ENCODE peak calls at places on chromosomes 7 and 10, in eight cellular contexts. G, T, N, J, Y, C, Q and P are unnamed samples.

GRCh38 chr10:102776779-102777417 is 33.1 kb downstream of the WBP1L start:
- DNase-seq in Q (peak; percentile 99), G (no peak), N (peak; percentile 92), J (peak; percentile 90), T (peak; percentile 96), Y (peak; percentile 85), C (peak; percentile 57), P (no peak)

GRCh38 chr10:15469066-15469465 is 98.0 kb upstream of the FAM171A1 start:
- DNase-seq in T (no peak), G (no peak), J (no peak), Q (no peak), N (no peak), C (no peak), Y (no peak), P (no peak)

GRCh38 chr10:7610651-7611389 is 55.9 kb downstream of the ITIH5 start:
- DNase-seq in J (peak; percentile 30), G (no peak), Q (no peak), N (no peak), C (no peak), T (peak; percentile 98), Y (no peak), P (no peak)

GRCh38 chr7:46930336-46930735 is 651.6 kb downstream of the TNS3 start:
- DNase-seq in Q (no peak), T (peak; percentile 95), Y (no peak), J (no peak), G (no peak), C (no peak), N (no peak), P (no peak)

GRCh38 chr7:153444591-153444990 is 607.6 kb upstream of the DPP6 start:
- DNase-seq in G (no peak), T (no peak), J (no peak), Y (no peak), C (no peak), Q (no peak), N (no peak), P (no peak)

GRCh38 chr10:74598891-74599566 is 227.4 kb upstream of the KAT6B start:
- DNase-seq in Y (no peak), T (peak; percentile 68), J (no peak), G (no peak), Q (no peak), C (no peak), N (no peak), P (no peak)

GRCh38 chr10:103507235-103508191 is 14.0 kb downstream of the NEURL1 start:
- DNase-seq in Q (peak; percentile 87), T (no peak), G (peak; percentile 55), N (no peak), C (peak; percentile 74), Y (no peak), J (peak; percentile 73), P (no peak)

GRCh38 chr7:40826419-40827216 is 691.8 kb downstream of the SUGCT start:
- DNase-seq in N (no peak), G (no peak), Q (peak; percentile 88), Y (no peak), C (no peak), J (no peak), T (no peak), P (no peak)

GRCh38 chr7:83060218-83060617 is 102.5 kb downstream of the PCLO start:
- DNase-seq in J (peak; percentile 21), Q (no peak), G (no peak), T (no peak), Y (no peak), N (peak; percentile 4), C (no peak), P (peak; percentile 17)

GRCh38 chr7:139118234-139118802 is 8.8 kb upstream of the ZC3HAV1 start:
- DNase-seq in J (peak; percentile 34), Y (no peak), G (peak; percentile 69), Q (no peak), N (no peak), C (no peak), T (peak; percentile 63), P (no peak)

GRCh38 chr7:33873981-33874750 is 31.2 kb upstream of the BMPER start:
- DNase-seq in Y (no peak), T (peak; percentile 49), J (no peak), G (no peak), Q (no peak), C (no peak), N (no peak), P (no peak)

GRCh38 chr10:12716042-12716441 is 285.5 kb downstream of the CCDC3 start:
- DNase-seq in J (no peak), Q (no peak), T (no peak), C (no peak), Y (no peak), G (peak; percentile 30), N (no peak), P (no peak)

GRCh38 chr7:20834656-20835055 is 48.0 kb upstream of the SP8 start:
- DNase-seq in N (no peak), Q (no peak), Y (no peak), T (no peak), C (no peak), J (no peak), G (no peak), P (no peak)

GRCh38 chr7:14252458-14252857 is 263.0 kb upstream of the ETV1 start:
- DNase-seq in Y (no peak), T (no peak), Q (no peak), N (no peak), C (no peak), J (no peak), G (no peak), P (no peak)

GRCh38 chr10:35838080-35838479 is 196.0 kb upstream of the FZD8 start:
- DNase-seq in G (no peak), C (no peak), N (no peak), Y (no peak), J (no peak), T (no peak), Q (no peak), P (no peak)

GRCh38 chr7:121394709-121395140 is 1.4 kb downstream of the FAM3C start:
- DNase-seq in T (no peak), G (no peak), Q (no peak), C (no peak), Y (no peak), N (no peak), J (peak; percentile 25), P (no peak)

GRCh38 chr10:113712755-113713154 is 33.0 kb downstream of the CASP7 start:
- DNase-seq in Y (no peak), J (no peak), N (no peak), T (no peak), Q (peak; percentile 28), G (no peak), C (no peak), P (no peak)

GRCh38 chr7:24877790-24878311 is 102.1 kb downstream of the OSBPL3 start:
- DNase-seq in C (no peak), T (peak; percentile 62), Q (no peak), Y (no peak), G (no peak), J (no peak), N (peak; percentile 18), P (no peak)

GRCh38 chr7:73721237-73721848 is 1.9 kb upstream of the STX1A start:
- DNase-seq in J (peak; percentile 95), C (no peak), T (peak; percentile 35), Y (no peak), Q (no peak), N (peak; percentile 78), G (no peak), P (no peak)

GRCh38 chr7:85030893-85031292 is 156.0 kb downstream of the SEMA3D start:
- DNase-seq in G (no peak), J (no peak), T (peak; percentile 78), Q (no peak), N (no peak), C (no peak), Y (no peak), P (no peak)

GRCh38 chr7:156158693-156159092 is 346.4 kb upstream of the SHH start:
- DNase-seq in T (no peak), Y (no peak), J (no peak), Q (no peak), G (no peak), C (no peak), N (no peak), P (no peak)

GRCh38 chr10:57952741-57953140 is 315.0 kb downstream of the IPMK start:
- DNase-seq in Q (no peak), G (no peak), Y (no peak), C (no peak), T (peak; percentile 53), J (no peak), N (no peak), P (no peak)

GRCh38 chr10:78782441-78782840 is 286.3 kb upstream of the ZMIZ1 start:
- DNase-seq in N (no peak), T (no peak), Y (no peak), Q (no peak), C (no peak), J (no peak), G (no peak), P (no peak)

GRCh38 chr10:78588194-78588811 is 480.5 kb upstream of the ZMIZ1 start:
- DNase-seq in J (peak; percentile 37), G (peak; percentile 21), N (peak; percentile 76), Q (peak; percentile 87), T (peak; percentile 87), Y (no peak), C (no peak), P (no peak)

GRCh38 chr7:24283559-24283899 is 461 bp upstream of the NPY start:
- DNase-seq in J (no peak), C (no peak), Q (no peak), G (no peak), N (no peak), Y (no peak), T (peak; percentile 10), P (no peak)

GRCh38 chr10:62818426-62819011 is 2.4 kb upstream of the EGR2 start:
- DNase-seq in N (peak; percentile 28), Y (no peak), C (peak; percentile 72), Q (peak; percentile 71), T (no peak), J (peak; percentile 29), G (peak; percentile 88), P (no peak)

GRCh38 chr7:55887786-55888185 is 530 bp downstream of the ZNF713 start:
- DNase-seq in Q (no peak), C (no peak), G (no peak), T (peak; percentile 7), J (no peak), N (no peak), Y (no peak), P (no peak)

GRCh38 chr10:95430231-95430951 is 130.8 kb downstream of the SORBS1 start:
- DNase-seq in C (peak; percentile 48), Y (no peak), J (peak; percentile 66), G (peak; percentile 63), T (peak; percentile 62), Q (peak; percentile 85), N (peak; percentile 59), P (peak; percentile 20)

GRCh38 chr10:10032991-10033390 is 984.7 kb upstream of the CELF2 start:
- DNase-seq in T (no peak), J (no peak), Q (no peak), G (no peak), C (no peak), Y (no peak), N (no peak), P (no peak)

GRCh38 chr10:5529702-5530411 is 5.1 kb downstream of the CALML3 start:
- DNase-seq in T (no peak), Q (no peak), C (no peak), G (peak; percentile 13), J (peak; percentile 8), Y (no peak), N (no peak), P (no peak)

GRCh38 chr7:64946772-64947171 is 43.7 kb downstream of the ZNF273 start:
- DNase-seq in J (no peak), N (no peak), T (peak; percentile 9), C (peak; percentile 27), Y (no peak), Q (peak; percentile 71), G (no peak), P (no peak)